ENCODE peak calls at places on chromosomes 12 and 14, in six cellular contexts. T is GM12891, B is H1, O is K562, H is HepG2, F is GM12878. E is an unnamed sample.

GRCh38 chr14:56278383-56278782 is 160.2 kb downstream of the PELI2 start:
- DNase-seq in T (no peak), B (no peak), O (no peak), H (no peak), F (no peak), E (no peak)

GRCh38 chr12:76329163-76329562 is 19.1 kb downstream of the BBS10 start:
- DNase-seq in T (no peak), B (no peak), O (no peak), H (no peak), F (no peak), E (no peak)

GRCh38 chr14:61098711-61099110 is 117.7 kb downstream of the SLC38A6 start:
- DNase-seq in T (no peak), B (no peak), O (no peak), H (no peak), F (no peak), E (no peak)

GRCh38 chr14:79598339-79598738 is 613.0 kb downstream of the DIO2 start:
- DNase-seq in T (no peak), B (no peak), O (no peak), H (no peak), F (no peak), E (no peak)

GRCh38 chr14:26385302-26385701 is 212.5 kb downstream of the NOVA1 start:
- DNase-seq in T (no peak), B (no peak), O (no peak), H (no peak), F (no peak), E (no peak)

GRCh38 chr14:105486333-105486973 is at the start of gene CRIP1:
- DNase-seq in T (no peak), B (no peak), O (no peak), H (no peak), F (no peak), E (no peak)

GRCh38 chr12:46908236-46908935 is 82.6 kb upstream of the SLC38A4 start:
- DNase-seq in T (no peak), B (no peak), O (no peak), H (no peak), F (no peak), E (no peak)

GRCh38 chr12:52380271-52380694 is 5.2 kb downstream of the KRT84 start:
- DNase-seq in T (no peak), B (peak; percentile 67), O (no peak), H (no peak), F (no peak), E (no peak)

GRCh38 chr14:76647699-76648298 is 113.5 kb upstream of the VASH1 start:
- DNase-seq in T (peak; percentile 32), B (no peak), O (peak; percentile 61), H (peak; percentile 52), F (no peak), E (peak; percentile 47)

GRCh38 chr14:97413991-97414717 is 617.0 kb downstream of the VRK1 start:
- DNase-seq in T (no peak), B (peak; percentile 49), O (peak; percentile 5), H (no peak), F (no peak), E (no peak)

GRCh38 chr14:53947452-53948180 is 9.0 kb downstream of the BMP4 start:
- DNase-seq in T (no peak), B (no peak), O (no peak), H (peak; percentile 69), F (no peak), E (no peak)

GRCh38 chr12:59452259-59452658 is 143.6 kb upstream of the SLC16A7 start:
- DNase-seq in T (no peak), B (no peak), O (no peak), H (no peak), F (no peak), E (no peak)

GRCh38 chr12:62933220-62933870 is 1.6 kb downstream of the PPM1H start:
- DNase-seq in T (no peak), B (peak; percentile 77), O (peak; percentile 46), H (peak; percentile 52), F (no peak), E (no peak)

GRCh38 chr14:57889245-57889644 is 23.4 kb upstream of the SLC35F4 start:
- DNase-seq in T (no peak), B (no peak), O (no peak), H (no peak), F (no peak), E (no peak)

GRCh38 chr14:50812856-50813543 is 18.0 kb downstream of the NIN start:
- DNase-seq in T (no peak), B (no peak), O (no peak), H (no peak), F (no peak), E (no peak)

GRCh38 chr14:54652188-54652889 is 85.4 kb downstream of the SAMD4A start:
- DNase-seq in T (no peak), B (no peak), O (no peak), H (peak; percentile 91), F (no peak), E (no peak)

GRCh38 chr12:131682511-131682895 is 28.4 kb upstream of the SFSWAP start:
- DNase-seq in T (no peak), B (no peak), O (no peak), H (no peak), F (no peak), E (no peak)

GRCh38 chr12:76020731-76021672 is 10.6 kb downstream of the PHLDA1 start:
- DNase-seq in T (no peak), B (no peak), O (no peak), H (no peak), F (peak; percentile 19), E (no peak)

GRCh38 chr12:49366652-49367380 is 446 bp upstream of the SPATS2 start:
- DNase-seq in T (peak; percentile 85), B (peak; percentile 94), O (peak; percentile 96), H (peak; percentile 88), F (peak; percentile 73), E (peak; percentile 90)

GRCh38 chr12:132279184-132279889 is 50.1 kb downstream of the GALNT9 start:
- DNase-seq in T (no peak), B (no peak), O (peak; percentile 64), H (peak; percentile 81), F (no peak), E (no peak)

GRCh38 chr12:14768823-14769405 is 34.4 kb downstream of the WBP11 start:
- DNase-seq in T (no peak), B (peak; percentile 50), O (no peak), H (no peak), F (peak; percentile 30), E (peak; percentile 2)

GRCh38 chr14:99964979-99965378 is 100.2 kb upstream of the EVL start:
- DNase-seq in T (no peak), B (no peak), O (no peak), H (no peak), F (no peak), E (no peak)
- TF ChIP-seq TAF1 in T (no peak), B (no peak), O (no peak), H (no peak), F (no peak), E (no peak)

GRCh38 chr12:45234134-45234865 is 18.4 kb downstream of the ANO6 start:
- DNase-seq in T (no peak), B (no peak), O (peak; percentile 42), H (peak; percentile 92), F (no peak), E (no peak)
- TF ChIP-seq POLR2A in T (no peak), B (no peak), O (no peak), H (no peak), F (no peak), E (no peak)

DNA sequence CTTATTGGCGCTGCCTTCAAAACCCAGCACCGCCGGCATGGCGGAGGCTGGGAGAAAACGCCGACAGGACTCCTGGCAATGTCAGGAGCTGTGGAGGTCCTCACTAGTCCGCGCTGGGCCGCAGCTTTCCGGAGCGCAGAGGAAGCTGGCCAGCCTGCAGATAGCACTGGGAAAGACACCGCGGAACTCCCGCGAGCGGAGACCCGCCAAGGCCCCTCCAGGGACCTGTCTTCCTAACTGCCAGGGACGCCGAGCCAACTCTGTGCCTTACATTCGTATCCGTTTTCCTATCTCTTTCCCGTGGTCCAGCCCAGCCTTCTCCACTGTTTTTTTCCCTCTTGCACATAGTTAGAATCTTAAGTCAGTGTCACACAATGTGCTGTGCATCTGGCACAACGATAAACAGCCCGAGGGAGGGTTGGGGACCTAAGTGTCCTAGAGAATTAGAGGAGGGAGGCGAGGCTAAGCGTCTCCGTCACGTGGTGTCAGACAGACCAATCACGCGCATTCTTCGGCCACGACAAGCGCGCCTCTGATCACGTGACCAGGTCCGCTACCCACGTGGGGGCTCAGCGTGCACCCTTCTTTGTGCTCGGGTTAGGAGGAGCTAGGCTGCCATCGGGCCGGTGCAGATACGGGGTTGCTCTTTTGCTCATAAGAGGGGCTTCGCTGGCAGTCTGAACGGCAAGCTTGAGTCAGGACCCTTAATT is at the start of the genes APEX1 and OSGEP:
- DNase-seq in T (peak; percentile 85), B (peak; percentile 95), O (peak; percentile 94), H (peak; percentile 99), F (peak; percentile 99), E (peak; percentile 91)
- TF ChIP-seq POLR2AphosphoS5 in T (peak; percentile 89), B (peak; percentile 97), O (peak; percentile 52), H (peak; percentile 95), F (peak; percentile 98), E (peak; percentile 93)

GRCh38 chr12:91422107-91422506 is 239.5 kb upstream of the DCN start:
- DNase-seq in T (no peak), B (no peak), O (no peak), H (no peak), F (no peak), E (no peak)
- TF ChIP-seq TAF1 in T (no peak), B (no peak), O (no peak), H (no peak), F (no peak), E (no peak)

DNA sequence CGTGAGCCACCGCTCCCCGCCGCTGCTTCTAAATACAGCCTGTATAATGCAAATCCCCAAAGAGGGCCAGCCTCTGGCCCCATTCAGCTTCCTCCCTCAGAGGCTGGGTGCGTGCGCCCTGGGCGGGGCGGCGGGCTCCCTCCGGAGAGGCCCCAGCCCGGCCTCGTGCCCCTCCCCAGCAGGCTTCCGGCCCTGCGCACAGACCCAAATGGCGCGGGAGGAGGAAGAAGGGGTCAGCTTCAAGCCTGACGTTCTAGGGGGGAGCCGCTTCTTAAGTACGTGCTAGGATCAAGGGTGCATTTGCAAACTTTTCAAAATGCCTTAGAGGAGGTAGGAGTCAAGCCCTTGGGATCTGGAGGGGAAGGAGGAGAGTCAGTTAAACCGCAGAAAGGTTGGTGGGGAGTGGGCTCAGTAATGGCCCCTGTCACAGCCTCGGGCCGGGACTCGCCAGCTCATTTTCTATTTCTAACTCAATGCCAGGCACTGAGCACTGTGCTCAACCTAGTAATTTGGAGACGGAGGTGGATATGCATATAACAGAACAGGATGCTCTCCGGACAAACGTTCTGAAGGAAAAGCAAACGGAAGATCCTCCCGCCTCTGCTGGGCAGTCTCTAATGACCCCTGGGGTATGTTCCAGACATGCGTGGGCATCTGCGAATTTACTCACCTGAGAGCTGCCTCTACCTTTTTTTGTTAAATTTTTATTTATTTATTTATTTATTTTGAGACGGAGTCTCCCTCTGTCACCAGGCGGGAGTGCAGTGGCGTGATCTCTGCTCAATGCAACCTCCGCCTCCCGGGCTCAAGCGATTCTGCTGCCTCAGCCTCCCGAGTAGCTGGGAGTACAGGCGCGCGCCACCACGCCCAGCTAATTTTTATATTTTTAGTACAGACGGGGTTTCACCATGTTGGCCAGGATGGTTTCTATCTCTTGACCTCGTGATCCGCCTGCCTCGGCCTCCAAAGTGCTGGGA is 32.3 kb downstream of the NINJ2 start:
- DNase-seq in T (peak; percentile 87), B (peak; percentile 69), O (no peak), H (no peak), F (no peak), E (peak; percentile 79)
- TF ChIP-seq POLR2A in T (peak; percentile 96), B (no peak), O (no peak), H (no peak), F (peak; percentile 86), E (peak; percentile 91)

E was measured in GM12892.